ENCODE peak calls at places on chromosomes 3 and 15, in seven cellular contexts. One of them, this sample, is unnamed.

GRCh38 chr3:14947105-14947885 is at the start of gene NR2C2:
- DNase-seq in NCI-H510A treated with DMSO at 0.1 percent for 48 hours: peak
- DNase-seq in prostate gland: peak
- DNase-seq in left cardiac atrium: peak
- DNase-seq in naive B cell: peak
- DNase-seq in iris pigment epithelial cell: peak
- DNase-seq in activated CD4-positive, CD25-positive, alpha-beta regulatory T cell: peak
- DNase-seq in this sample: peak

GRCh38 chr3:133573054-133573628 is 345 bp upstream of the CDV3 start:
- DNase-seq in NCI-H510A treated with DMSO at 0.1 percent for 48 hours: no peak
- DNase-seq in prostate gland: peak
- DNase-seq in left cardiac atrium: peak
- DNase-seq in naive B cell: peak
- DNase-seq in iris pigment epithelial cell: peak
- DNase-seq in activated CD4-positive, CD25-positive, alpha-beta regulatory T cell: no peak
- DNase-seq in this sample: peak

GRCh38 chr3:17233398-17233800 is 348.6 kb downstream of the PLCL2 start:
- DNase-seq in NCI-H510A treated with DMSO at 0.1 percent for 48 hours: peak
- DNase-seq in prostate gland: peak
- DNase-seq in left cardiac atrium: no peak
- DNase-seq in naive B cell: peak
- DNase-seq in iris pigment epithelial cell: peak
- DNase-seq in activated CD4-positive, CD25-positive, alpha-beta regulatory T cell: no peak
- DNase-seq in this sample: peak

GRCh38 chr3:136366289-136366688 is 116.1 kb downstream of the PCCB start:
- DNase-seq in NCI-H510A treated with DMSO at 0.1 percent for 48 hours: no peak
- DNase-seq in prostate gland: no peak
- DNase-seq in left cardiac atrium: no peak
- DNase-seq in naive B cell: no peak
- DNase-seq in iris pigment epithelial cell: peak
- DNase-seq in activated CD4-positive, CD25-positive, alpha-beta regulatory T cell: no peak
- DNase-seq in this sample: peak

GRCh38 chr3:29515451-29515850 is 234.6 kb downstream of the RBMS3 start:
- DNase-seq in NCI-H510A treated with DMSO at 0.1 percent for 48 hours: peak
- DNase-seq in prostate gland: no peak
- DNase-seq in left cardiac atrium: no peak
- DNase-seq in naive B cell: no peak
- DNase-seq in iris pigment epithelial cell: peak
- DNase-seq in activated CD4-positive, CD25-positive, alpha-beta regulatory T cell: no peak
- DNase-seq in this sample: peak

GRCh38 chr3:13657660-13658435 is 108.9 kb downstream of the FBLN2 start:
- DNase-seq in NCI-H510A treated with DMSO at 0.1 percent for 48 hours: peak
- DNase-seq in prostate gland: peak
- DNase-seq in left cardiac atrium: peak
- DNase-seq in naive B cell: peak
- DNase-seq in iris pigment epithelial cell: peak
- DNase-seq in activated CD4-positive, CD25-positive, alpha-beta regulatory T cell: no peak
- DNase-seq in this sample: peak

GRCh38 chr3:100516843-100517242 is 24.4 kb downstream of the TMEM45A start:
- DNase-seq in NCI-H510A treated with DMSO at 0.1 percent for 48 hours: no peak
- DNase-seq in prostate gland: no peak
- DNase-seq in left cardiac atrium: no peak
- DNase-seq in naive B cell: no peak
- DNase-seq in iris pigment epithelial cell: peak
- DNase-seq in activated CD4-positive, CD25-positive, alpha-beta regulatory T cell: no peak
- DNase-seq in this sample: peak

GRCh38 chr3:151476344-151477018 is 15.6 kb upstream of the IGSF10 start:
- DNase-seq in NCI-H510A treated with DMSO at 0.1 percent for 48 hours: no peak
- DNase-seq in prostate gland: no peak
- DNase-seq in left cardiac atrium: no peak
- DNase-seq in naive B cell: no peak
- DNase-seq in iris pigment epithelial cell: no peak
- DNase-seq in activated CD4-positive, CD25-positive, alpha-beta regulatory T cell: no peak
- DNase-seq in this sample: no peak

GRCh38 chr15:96416934-96417759 is 86.6 kb downstream of the NR2F2 start:
- DNase-seq in NCI-H510A treated with DMSO at 0.1 percent for 48 hours: no peak
- DNase-seq in prostate gland: no peak
- DNase-seq in left cardiac atrium: no peak
- DNase-seq in naive B cell: no peak
- DNase-seq in iris pigment epithelial cell: peak
- DNase-seq in activated CD4-positive, CD25-positive, alpha-beta regulatory T cell: no peak
- DNase-seq in this sample: peak

GRCh38 chr3:8625991-8626390 is 18.6 kb downstream of the SSUH2 start:
- DNase-seq in NCI-H510A treated with DMSO at 0.1 percent for 48 hours: no peak
- DNase-seq in prostate gland: no peak
- DNase-seq in left cardiac atrium: no peak
- DNase-seq in naive B cell: no peak
- DNase-seq in iris pigment epithelial cell: no peak
- DNase-seq in activated CD4-positive, CD25-positive, alpha-beta regulatory T cell: no peak
- DNase-seq in this sample: peak

GRCh38 chr3:127613406-127613805 is 15.2 kb downstream of the MCM2 start:
- DNase-seq in NCI-H510A treated with DMSO at 0.1 percent for 48 hours: no peak
- DNase-seq in prostate gland: no peak
- DNase-seq in left cardiac atrium: no peak
- DNase-seq in naive B cell: no peak
- DNase-seq in iris pigment epithelial cell: no peak
- DNase-seq in activated CD4-positive, CD25-positive, alpha-beta regulatory T cell: no peak
- DNase-seq in this sample: no peak

GRCh38 chr3:90007786-90008499 is 900.5 kb downstream of the EPHA3 start:
- DNase-seq in NCI-H510A treated with DMSO at 0.1 percent for 48 hours: no peak
- DNase-seq in prostate gland: no peak
- DNase-seq in left cardiac atrium: no peak
- DNase-seq in naive B cell: no peak
- DNase-seq in iris pigment epithelial cell: no peak
- DNase-seq in activated CD4-positive, CD25-positive, alpha-beta regulatory T cell: no peak
- DNase-seq in this sample: no peak

GRCh38 chr3:32544894-32545293 is 25.8 kb downstream of the DYNC1LI1 start:
- DNase-seq in NCI-H510A treated with DMSO at 0.1 percent for 48 hours: no peak
- DNase-seq in prostate gland: no peak
- DNase-seq in left cardiac atrium: no peak
- DNase-seq in naive B cell: no peak
- DNase-seq in iris pigment epithelial cell: no peak
- DNase-seq in activated CD4-positive, CD25-positive, alpha-beta regulatory T cell: no peak
- DNase-seq in this sample: no peak

GRCh38 chr3:61979645-61980430 is 393.5 kb downstream of the FEZF2 start:
- DNase-seq in NCI-H510A treated with DMSO at 0.1 percent for 48 hours: no peak
- DNase-seq in prostate gland: no peak
- DNase-seq in left cardiac atrium: no peak
- DNase-seq in naive B cell: no peak
- DNase-seq in iris pigment epithelial cell: peak
- DNase-seq in activated CD4-positive, CD25-positive, alpha-beta regulatory T cell: no peak
- DNase-seq in this sample: peak

GRCh38 chr15:65192016-65192415 is 6.9 kb upstream of the CLPX start:
- DNase-seq in NCI-H510A treated with DMSO at 0.1 percent for 48 hours: no peak
- DNase-seq in prostate gland: no peak
- DNase-seq in left cardiac atrium: no peak
- DNase-seq in naive B cell: no peak
- DNase-seq in iris pigment epithelial cell: peak
- DNase-seq in activated CD4-positive, CD25-positive, alpha-beta regulatory T cell: no peak
- DNase-seq in this sample: peak

GRCh38 chr15:89680282-89680873 is 1.2 kb upstream of the PLIN1 start:
- DNase-seq in NCI-H510A treated with DMSO at 0.1 percent for 48 hours: no peak
- DNase-seq in prostate gland: peak
- DNase-seq in left cardiac atrium: peak
- DNase-seq in naive B cell: no peak
- DNase-seq in iris pigment epithelial cell: peak
- DNase-seq in activated CD4-positive, CD25-positive, alpha-beta regulatory T cell: no peak
- DNase-seq in this sample: peak

GRCh38 chr3:127304121-127304744 is 16.4 kb upstream of the PRR20G start:
- DNase-seq in NCI-H510A treated with DMSO at 0.1 percent for 48 hours: peak
- DNase-seq in prostate gland: peak
- DNase-seq in left cardiac atrium: no peak
- DNase-seq in naive B cell: no peak
- DNase-seq in iris pigment epithelial cell: no peak
- DNase-seq in activated CD4-positive, CD25-positive, alpha-beta regulatory T cell: no peak
- DNase-seq in this sample: no peak

GRCh38 chr15:68197170-68197492 is 8.0 kb downstream of the CALML4 start:
- DNase-seq in NCI-H510A treated with DMSO at 0.1 percent for 48 hours: no peak
- DNase-seq in prostate gland: no peak
- DNase-seq in left cardiac atrium: no peak
- DNase-seq in naive B cell: no peak
- DNase-seq in iris pigment epithelial cell: no peak
- DNase-seq in activated CD4-positive, CD25-positive, alpha-beta regulatory T cell: no peak
- DNase-seq in this sample: no peak

GRCh38 chr3:126552688-126553283 is 5.9 kb downstream of the C3orf22 start:
- DNase-seq in NCI-H510A treated with DMSO at 0.1 percent for 48 hours: no peak
- DNase-seq in prostate gland: no peak
- DNase-seq in left cardiac atrium: peak
- DNase-seq in naive B cell: no peak
- DNase-seq in iris pigment epithelial cell: no peak
- DNase-seq in activated CD4-positive, CD25-positive, alpha-beta regulatory T cell: no peak
- DNase-seq in this sample: no peak

GRCh38 chr3:128969993-128970740 is 23.7 kb downstream of the CFAP92 start:
- DNase-seq in NCI-H510A treated with DMSO at 0.1 percent for 48 hours: peak
- DNase-seq in prostate gland: no peak
- DNase-seq in left cardiac atrium: peak
- DNase-seq in naive B cell: peak
- DNase-seq in iris pigment epithelial cell: peak
- DNase-seq in activated CD4-positive, CD25-positive, alpha-beta regulatory T cell: peak
- DNase-seq in this sample: peak

GRCh38 chr15:58521293-58521991 is 89.7 kb downstream of the LIPC start:
- DNase-seq in NCI-H510A treated with DMSO at 0.1 percent for 48 hours: peak
- DNase-seq in prostate gland: peak
- DNase-seq in left cardiac atrium: peak
- DNase-seq in naive B cell: no peak
- DNase-seq in iris pigment epithelial cell: peak
- DNase-seq in activated CD4-positive, CD25-positive, alpha-beta regulatory T cell: no peak
- DNase-seq in this sample: peak

GRCh38 chr3:156579427-156579851 is 24.5 kb upstream of the SSR3 start:
- DNase-seq in NCI-H510A treated with DMSO at 0.1 percent for 48 hours: no peak
- DNase-seq in prostate gland: no peak
- DNase-seq in left cardiac atrium: no peak
- DNase-seq in naive B cell: no peak
- DNase-seq in iris pigment epithelial cell: no peak
- DNase-seq in activated CD4-positive, CD25-positive, alpha-beta regulatory T cell: no peak
- DNase-seq in this sample: no peak

GRCh38 chr15:40137907-40138570 is 22.8 kb upstream of the BUB1B start:
- DNase-seq in NCI-H510A treated with DMSO at 0.1 percent for 48 hours: no peak
- DNase-seq in prostate gland: no peak
- DNase-seq in left cardiac atrium: no peak
- DNase-seq in naive B cell: no peak
- DNase-seq in iris pigment epithelial cell: no peak
- DNase-seq in activated CD4-positive, CD25-positive, alpha-beta regulatory T cell: no peak
- DNase-seq in this sample: no peak

GRCh38 chr3:10417849-10418248 is 87.5 kb downstream of the ATP2B2 start:
- DNase-seq in NCI-H510A treated with DMSO at 0.1 percent for 48 hours: no peak
- DNase-seq in prostate gland: no peak
- DNase-seq in left cardiac atrium: no peak
- DNase-seq in naive B cell: no peak
- DNase-seq in iris pigment epithelial cell: peak
- DNase-seq in activated CD4-positive, CD25-positive, alpha-beta regulatory T cell: no peak
- DNase-seq in this sample: peak

GRCh38 chr3:71710906-71711494 is 14.2 kb downstream of the EIF4E3 start:
- DNase-seq in NCI-H510A treated with DMSO at 0.1 percent for 48 hours: peak
- DNase-seq in prostate gland: no peak
- DNase-seq in left cardiac atrium: no peak
- DNase-seq in naive B cell: peak
- DNase-seq in iris pigment epithelial cell: peak
- DNase-seq in activated CD4-positive, CD25-positive, alpha-beta regulatory T cell: no peak
- DNase-seq in this sample: peak

GRCh38 chr3:54773251-54773650 is 154.6 kb downstream of the LRTM1 start:
- DNase-seq in NCI-H510A treated with DMSO at 0.1 percent for 48 hours: no peak
- DNase-seq in prostate gland: no peak
- DNase-seq in left cardiac atrium: no peak
- DNase-seq in naive B cell: no peak
- DNase-seq in iris pigment epithelial cell: no peak
- DNase-seq in activated CD4-positive, CD25-positive, alpha-beta regulatory T cell: no peak
- DNase-seq in this sample: no peak

GRCh38 chr15:65603559-65603958 is 7.4 kb downstream of the INTS14 start:
- DNase-seq in NCI-H510A treated with DMSO at 0.1 percent for 48 hours: no peak
- DNase-seq in prostate gland: no peak
- DNase-seq in left cardiac atrium: no peak
- DNase-seq in naive B cell: no peak
- DNase-seq in iris pigment epithelial cell: no peak
- DNase-seq in activated CD4-positive, CD25-positive, alpha-beta regulatory T cell: no peak
- DNase-seq in this sample: no peak

GRCh38 chr15:40028853-40029252 is 10.1 kb downstream of the SRP14 start:
- DNase-seq in NCI-H510A treated with DMSO at 0.1 percent for 48 hours: no peak
- DNase-seq in prostate gland: no peak
- DNase-seq in left cardiac atrium: no peak
- DNase-seq in naive B cell: no peak
- DNase-seq in iris pigment epithelial cell: no peak
- DNase-seq in activated CD4-positive, CD25-positive, alpha-beta regulatory T cell: no peak
- DNase-seq in this sample: no peak

GRCh38 chr3:45881031-45882022 is 5.0 kb upstream of the CCR9 start:
- DNase-seq in NCI-H510A treated with DMSO at 0.1 percent for 48 hours: no peak
- DNase-seq in prostate gland: no peak
- DNase-seq in left cardiac atrium: peak
- DNase-seq in naive B cell: no peak
- DNase-seq in iris pigment epithelial cell: peak
- DNase-seq in activated CD4-positive, CD25-positive, alpha-beta regulatory T cell: no peak
- DNase-seq in this sample: peak

GRCh38 chr3:184795493-184796198 is 16.3 kb upstream of the VPS8 start:
- DNase-seq in NCI-H510A treated with DMSO at 0.1 percent for 48 hours: peak
- DNase-seq in prostate gland: no peak
- DNase-seq in left cardiac atrium: no peak
- DNase-seq in naive B cell: no peak
- DNase-seq in iris pigment epithelial cell: no peak
- DNase-seq in activated CD4-positive, CD25-positive, alpha-beta regulatory T cell: no peak
- DNase-seq in this sample: no peak